ENCODE peak calls at places on chromosome 17, in five cellular contexts. L is heart right ventricle, Q is PC-3, K is cardiac muscle cell, D is right cardiac atrium. A is an unnamed sample.

GRCh38 chr17:27559506-27559931 is 71.5 kb upstream of the LGALS9 start:
- DNase-seq in D (peak; percentile 86), K (no peak), Q (no peak), L (peak; percentile 40), A (no peak)

GRCh38 chr17:6903516-6903915 is 72.0 kb upstream of the TEKT1 start:
- DNase-seq in L (no peak), K (no peak), D (no peak), Q (no peak), A (no peak)

GRCh38 chr17:76240461-76241204 is at the start of gene RNF157:
- DNase-seq in D (peak; percentile 90), Q (peak; percentile 71), K (peak; percentile 88), L (peak; percentile 69), A (peak; percentile 60)

GRCh38 chr17:59753522-59754467 is 46.3 kb downstream of the VMP1 start:
- DNase-seq in K (peak; percentile 86), Q (peak; percentile 97), L (no peak), D (no peak), A (peak; percentile 91)

GRCh38 chr17:6070280-6070894 is at the start of gene WSCD1:
- DNase-seq in K (peak; percentile 80), Q (peak; percentile 41), L (peak; percentile 42), D (peak; percentile 68), A (no peak)

GRCh38 chr17:332023-332422 is 20.6 kb downstream of the RPH3AL start:
- DNase-seq in Q (no peak), K (no peak), L (no peak), D (peak; percentile 72), A (no peak)

GRCh38 chr17:53420035-53420641 is 402.6 kb upstream of the KIF2B start:
- DNase-seq in K (no peak), Q (peak; percentile 38), L (no peak), D (no peak), A (no peak)

GRCh38 chr17:30805944-30806456 is 18.5 kb downstream of the CRLF3 start:
- DNase-seq in K (no peak), Q (no peak), L (no peak), D (no peak), A (no peak)

GRCh38 chr17:79843917-79844815 is 4.9 kb upstream of the CBX4 start:
- DNase-seq in K (peak; percentile 86), Q (peak; percentile 68), L (peak; percentile 78), D (peak; percentile 90), A (peak; percentile 73)

GRCh38 chr17:48051706-48052486 is 3.7 kb downstream of the NFE2L1 start:
- DNase-seq in Q (no peak), D (peak; percentile 84), L (peak; percentile 55), K (no peak), A (peak; percentile 85)

GRCh38 chr17:40598021-40598927 is 33.0 kb upstream of the CCR7 start:
- DNase-seq in Q (no peak), D (no peak), K (no peak), L (no peak), A (no peak)

GRCh38 chr17:81508639-81509047 is 4.0 kb downstream of the ACTG1 start:
- DNase-seq in L (no peak), D (peak; percentile 53), Q (peak; percentile 42), K (peak; percentile 66), A (peak; percentile 51)

GRCh38 chr17:33140413-33141099 is 148.9 kb downstream of the SPACA3 start:
- DNase-seq in D (no peak), L (no peak), Q (no peak), K (no peak), A (no peak)

GRCh38 chr17:6574689-6575595 is 18.6 kb upstream of the PITPNM3 start:
- DNase-seq in D (peak; percentile 68), Q (no peak), K (peak; percentile 57), L (peak; percentile 28), A (peak; percentile 89)

GRCh38 chr17:2400474-2400866 is 390 bp downstream of the MNT start:
- DNase-seq in L (peak; percentile 59), K (peak; percentile 83), Q (peak; percentile 27), D (peak; percentile 84), A (peak; percentile 52)

GRCh38 chr17:49456172-49456965 is 38.7 kb upstream of the NGFR start:
- DNase-seq in K (no peak), D (peak; percentile 71), Q (peak; percentile 37), L (no peak), A (no peak)

GRCh38 chr17:76725580-76726230 is 701 bp downstream of the JMJD6 start:
- DNase-seq in D (peak; percentile 90), K (peak; percentile 66), L (peak; percentile 80), Q (peak; percentile 51), A (no peak)

GRCh38 chr17:39096435-39097158 is 54.8 kb downstream of the PLXDC1 start:
- DNase-seq in D (peak; percentile 70), Q (no peak), K (no peak), L (no peak), A (no peak)

GRCh38 chr17:82696916-82697807 is 1.3 kb downstream of the RAB40B start:
- DNase-seq in Q (no peak), L (no peak), K (no peak), D (no peak), A (no peak)

GRCh38 chr17:45837603-45838002 is 7.1 kb upstream of the SPPL2C start:
- DNase-seq in L (no peak), D (peak; percentile 21), Q (no peak), K (no peak), A (no peak)

GRCh38 chr17:1376061-1376460 is 24.0 kb downstream of the YWHAE start:
- DNase-seq in D (no peak), L (no peak), Q (no peak), K (no peak), A (no peak)
- H3K4me1 ChIP-seq in D (peaks cover 18% of the 10 kb centered on the region), L (peaks cover 90% of the 10 kb centered on the region), Q (peaks cover 4% of the 10 kb centered on the region), K (peaks cover 35% of the 10 kb centered on the region), A (peaks cover 11% of the 10 kb centered on the region)

GRCh38 chr17:61413654-61414133 is 14.1 kb downstream of the TBX2 start:
- DNase-seq in K (no peak), L (no peak), Q (no peak), D (no peak), A (no peak)
- H3K9me3 ChIP-seq in K (no peaks in the 10 kb centered on the region), L (no peaks in the 10 kb centered on the region), Q (no peaks in the 10 kb centered on the region), D (no peaks in the 10 kb centered on the region), A (peaks cover 2% of the 10 kb centered on the region)

DNA sequence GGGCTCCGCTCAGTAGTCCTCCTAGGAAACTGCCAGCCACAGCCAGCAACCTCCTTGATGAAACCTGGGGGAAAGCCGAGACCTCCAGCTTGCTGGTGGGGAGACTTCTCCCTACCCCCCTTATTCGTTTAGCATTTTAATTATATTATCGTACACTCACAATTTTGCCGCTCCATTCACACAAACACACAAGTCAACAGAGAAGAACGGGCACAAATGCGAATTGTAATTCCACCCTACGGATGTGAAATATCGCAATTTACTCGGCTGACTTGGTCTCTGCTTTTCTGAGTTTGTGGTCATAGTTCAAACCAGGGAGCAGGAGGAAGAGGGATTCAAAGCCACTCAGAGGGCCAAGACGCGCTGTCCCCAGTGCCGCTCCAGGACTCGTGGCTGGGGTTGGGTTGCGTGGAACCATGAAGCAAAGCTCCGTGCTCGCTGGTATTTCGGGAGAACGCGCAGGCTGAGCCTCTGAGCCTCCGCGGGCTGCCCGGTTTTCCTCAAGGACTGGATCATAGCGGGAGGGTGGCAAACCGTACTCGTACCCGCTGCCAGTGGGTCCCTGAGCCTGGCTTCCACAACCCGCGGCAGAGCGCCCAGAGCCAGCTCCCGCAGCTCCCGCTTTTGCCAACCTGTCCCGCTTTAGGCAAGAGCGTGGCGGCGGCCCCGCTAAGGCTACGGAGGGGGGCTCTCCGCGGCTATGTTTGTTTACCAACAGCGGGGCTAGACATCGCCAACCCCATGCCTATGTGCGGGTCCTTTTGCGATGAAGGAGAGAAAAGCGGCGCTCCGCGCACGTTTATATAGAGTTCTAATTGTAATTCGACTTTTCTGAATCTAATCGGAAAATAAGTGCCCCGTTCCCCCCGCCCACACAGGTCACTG is 2.0 kb downstream of the LHX1 start:
- DNase-seq in D (no peak), K (no peak), Q (no peak), L (no peak), A (no peak)
- H3K4me1 ChIP-seq in D (peaks cover 17% of the 10 kb centered on the region), K (peaks cover 13% of the 10 kb centered on the region), Q (peaks cover 4% of the 10 kb centered on the region), L (peaks cover 49% of the 10 kb centered on the region), A (peaks cover 32% of the 10 kb centered on the region)

DNA sequence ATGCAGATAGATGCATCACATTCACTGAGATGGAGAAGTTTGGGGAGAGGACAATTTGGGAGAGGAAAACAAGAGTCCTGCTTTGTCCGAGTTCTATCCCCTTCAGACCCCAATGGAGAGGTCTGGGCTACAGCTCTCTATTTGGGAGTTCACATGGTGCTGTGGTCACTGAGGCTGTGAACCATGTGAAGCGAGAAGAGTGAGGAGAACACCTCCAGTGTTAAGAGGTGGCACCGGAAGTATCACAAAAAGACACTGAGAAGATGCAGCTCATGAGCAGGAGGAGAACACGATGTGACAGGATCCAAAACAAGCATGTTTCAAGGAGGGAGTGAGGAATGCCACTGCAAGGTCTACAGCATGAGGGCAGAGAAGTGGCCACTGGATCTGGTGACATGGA is 39.7 kb downstream of the PIK3R5 start:
- DNase-seq in K (no peak), Q (no peak), L (no peak), D (no peak), A (no peak)
- H3K9me3 ChIP-seq in K (no peaks in the 10 kb centered on the region), Q (peaks cover 6% of the 10 kb centered on the region), L (peaks cover 43% of the 10 kb centered on the region), D (peaks cover 2% of the 10 kb centered on the region), A (peaks cover 16% of the 10 kb centered on the region)

A was measured in SJSA1.